ENCODE peak calls at places on chromosome 17, in nine cellular contexts. V, W, C, T, L, E, R, A and Q are unnamed samples.
A peak's percentile ranks its signal among the peaks of the same experiment; 100 is the strongest.

GRCh38 chr17:29589524-29590260 is at the start of gene GIT1:
- DNase-seq in V (peak; percentile 90), W (peak; percentile 92), C (peak; percentile 95), T (peak; percentile 90), L (peak; percentile 77), E (peak; percentile 96), R (peak; percentile 91), A (peak; percentile 99), Q (peak; percentile 86)

GRCh38 chr17:19021622-19022083 is 17.1 kb upstream of the FAM83G start:
- DNase-seq in V (no peak), W (peak; percentile 53), C (no peak), T (peak; percentile 58), L (no peak), E (no peak), R (no peak), A (no peak), Q (no peak)

GRCh38 chr17:58531661-58532554 is 17.5 kb upstream of the MTMR4 start:
- DNase-seq in V (peak; percentile 64), W (peak; percentile 42), C (peak; percentile 93), T (peak; percentile 63), L (peak; percentile 41), E (peak; percentile 74), R (peak; percentile 86), A (peak; percentile 88), Q (peak; percentile 70)

GRCh38 chr17:10295728-10296343 is 77.0 kb downstream of the MYH13 start:
- DNase-seq in V (peak; percentile 29), W (peak; percentile 80), C (peak; percentile 77), T (peak; percentile 45), L (no peak), E (peak; percentile 78), R (peak; percentile 68), A (no peak), Q (peak; percentile 10)

GRCh38 chr17:41959336-41960095 is 7.1 kb upstream of the CNP start:
- DNase-seq in V (no peak), W (peak; percentile 61), C (peak; percentile 67), T (no peak), L (no peak), E (peak; percentile 49), R (peak; percentile 18), A (peak; percentile 91), Q (no peak)

GRCh38 chr17:69523252-69523861 is 108.9 kb downstream of the MAP2K6 start:
- DNase-seq in V (no peak), W (peak; percentile 35), C (peak; percentile 43), T (peak; percentile 64), L (no peak), E (peak; percentile 77), R (peak; percentile 78), A (peak; percentile 66), Q (no peak)

GRCh38 chr17:60314423-60314822 is 77.5 kb downstream of the USP32 start:
- DNase-seq in V (no peak), W (no peak), C (no peak), T (no peak), L (no peak), E (no peak), R (no peak), A (no peak), Q (no peak)

GRCh38 chr17:57519199-57519598 is 225.9 kb downstream of the CCDC182 start:
- DNase-seq in V (no peak), W (peak; percentile 39), C (peak; percentile 69), T (no peak), L (no peak), E (peak; percentile 64), R (no peak), A (no peak), Q (no peak)

GRCh38 chr17:60410001-60410400 is 12.3 kb upstream of the CHCT1 start:
- DNase-seq in V (no peak), W (no peak), C (no peak), T (no peak), L (no peak), E (no peak), R (no peak), A (no peak), Q (no peak)

GRCh38 chr17:72588961-72589360 is 468.1 kb downstream of the SOX9 start:
- DNase-seq in V (peak; percentile 83), W (peak; percentile 95), C (peak; percentile 53), T (peak; percentile 73), L (no peak), E (no peak), R (no peak), A (no peak), Q (no peak)

GRCh38 chr17:76152580-76152979 is 11.5 kb upstream of the FOXJ1 start:
- DNase-seq in V (no peak), W (no peak), C (no peak), T (no peak), L (no peak), E (no peak), R (no peak), A (no peak), Q (no peak)

GRCh38 chr17:3033741-3034577 is 29.4 kb downstream of the OR1D5 start:
- DNase-seq in V (no peak), W (no peak), C (no peak), T (no peak), L (no peak), E (no peak), R (no peak), A (no peak), Q (no peak)

GRCh38 chr17:33651631-33652030 is 358.5 kb upstream of the ASIC2 start:
- DNase-seq in V (no peak), W (peak; percentile 43), C (peak; percentile 34), T (no peak), L (no peak), E (no peak), R (no peak), A (no peak), Q (no peak)

GRCh38 chr17:69878661-69879060 is 196.4 kb upstream of the KCNJ16 start:
- DNase-seq in V (no peak), W (no peak), C (no peak), T (no peak), L (no peak), E (no peak), R (no peak), A (no peak), Q (no peak)

GRCh38 chr17:82215095-82215971 is 2.7 kb upstream of the CCDC57 start:
- DNase-seq in V (no peak), W (no peak), C (peak; percentile 58), T (no peak), L (no peak), E (peak; percentile 36), R (no peak), A (peak; percentile 81), Q (no peak)

GRCh38 chr17:10226930-10227695 is 28.7 kb upstream of the GAS7 start:
- DNase-seq in V (peak; percentile 31), W (peak; percentile 56), C (peak; percentile 88), T (peak; percentile 69), L (no peak), E (peak; percentile 67), R (peak; percentile 49), A (peak; percentile 36), Q (peak; percentile 5)

GRCh38 chr17:40612510-40613244 is 34.9 kb downstream of the SMARCE1 start:
- DNase-seq in V (no peak), W (no peak), C (no peak), T (no peak), L (peak; percentile 85), E (no peak), R (no peak), A (no peak), Q (no peak)

GRCh38 chr17:75064040-75064439 is 17.0 kb downstream of the KCTD2 start:
- DNase-seq in V (no peak), W (no peak), C (no peak), T (no peak), L (no peak), E (no peak), R (no peak), A (no peak), Q (no peak)

GRCh38 chr17:13647551-13647950 is 45.8 kb upstream of the HS3ST3A1 start:
- DNase-seq in V (no peak), W (no peak), C (no peak), T (peak; percentile 5), L (no peak), E (no peak), R (no peak), A (no peak), Q (no peak)

GRCh38 chr17:17694229-17695081 is 13.2 kb downstream of the RAI1 start:
- DNase-seq in V (peak; percentile 76), W (peak; percentile 88), C (peak; percentile 84), T (peak; percentile 82), L (peak; percentile 67), E (peak; percentile 90), R (peak; percentile 84), A (peak; percentile 84), Q (peak; percentile 71)

GRCh38 chr17:4950075-4950756 is 703 bp upstream of the ENO3 start:
- DNase-seq in V (peak; percentile 75), W (no peak), C (peak; percentile 83), T (peak; percentile 79), L (no peak), E (no peak), R (no peak), A (no peak), Q (no peak)

GRCh38 chr17:79965806-79966205 is 69.9 kb downstream of the TBC1D16 start:
- DNase-seq in V (no peak), W (no peak), C (no peak), T (no peak), L (no peak), E (no peak), R (peak; percentile 70), A (no peak), Q (no peak)

GRCh38 chr17:77601054-77601979 is 357.2 kb upstream of the TNRC6C start:
- DNase-seq in V (no peak), W (no peak), C (no peak), T (no peak), L (no peak), E (no peak), R (no peak), A (peak; percentile 82), Q (no peak)

GRCh38 chr17:45127583-45128300 is 4.6 kb downstream of the PLCD3 start:
- DNase-seq in V (peak; percentile 90), W (no peak), C (peak; percentile 26), T (peak; percentile 91), L (no peak), E (peak; percentile 65), R (no peak), A (no peak), Q (no peak)

GRCh38 chr17:34720760-34721159 is 141.4 kb downstream of the TMEM132E start:
- DNase-seq in V (no peak), W (peak; percentile 83), C (no peak), T (no peak), L (no peak), E (no peak), R (no peak), A (no peak), Q (no peak)

GRCh38 chr17:44183024-44183423 is 3.7 kb upstream of the TMUB2 start:
- DNase-seq in V (no peak), W (no peak), C (no peak), T (no peak), L (no peak), E (no peak), R (no peak), A (no peak), Q (no peak)

GRCh38 chr17:79612468-79613194 is 1.8 kb upstream of the RBFOX3 start:
- DNase-seq in V (peak; percentile 58), W (peak; percentile 81), C (peak; percentile 90), T (peak; percentile 66), L (no peak), E (peak; percentile 20), R (no peak), A (peak; percentile 89), Q (peak; percentile 23)

GRCh38 chr17:2900842-2901241 is 104.6 kb downstream of the RAP1GAP2 start:
- DNase-seq in V (no peak), W (no peak), C (no peak), T (no peak), L (no peak), E (no peak), R (no peak), A (no peak), Q (no peak)

GRCh38 chr17:19629449-19629848 is 19.1 kb upstream of the ALDH3A2 start:
- DNase-seq in V (no peak), W (no peak), C (no peak), T (no peak), L (no peak), E (no peak), R (no peak), A (no peak), Q (no peak)

GRCh38 chr17:66317629-66318028 is 15.2 kb downstream of the PRKCA start:
- DNase-seq in V (no peak), W (no peak), C (no peak), T (no peak), L (no peak), E (peak; percentile 35), R (no peak), A (no peak), Q (no peak)

GRCh38 chr17:62895256-62895649 is 70.8 kb upstream of the TANC2 start:
- DNase-seq in V (no peak), W (no peak), C (no peak), T (no peak), L (no peak), E (no peak), R (no peak), A (no peak), Q (no peak)